ENCODE peak calls at places on chromosomes 12 and 14, in nine cellular contexts. E is CD8-positive, alpha-beta T cell; U is right lobe of liver; R is heart right ventricle; Y is mammary epithelial cell; T is OCI-LY7; Z is ovary; C is CD8-positive, alpha-beta memory T cell; A is PC-3. H is an unnamed sample.

GRCh38 chr12:102468261-102468940 is 12.0 kb downstream of the IGF1 start:
- DNase-seq in A (no peak), T (no peak), Y (no peak), E (no peak), R (no peak), U (no peak), Z (no peak), C (no peak), H (no peak)

GRCh38 chr12:82474181-82474797 is 116.0 kb downstream of the METTL25 start:
- DNase-seq in A (no peak), U (no peak), Y (no peak), E (no peak), C (no peak), R (no peak), T (no peak), Z (no peak), H (no peak)

GRCh38 chr14:100777366-100778077 is 48.4 kb upstream of the MEG3 start:
- DNase-seq in E (no peak), T (no peak), Z (no peak), Y (no peak), R (no peak), A (no peak), C (no peak), U (no peak), H (no peak)

GRCh38 chr12:18556081-18556645 is 181.6 kb downstream of the PLCZ1 start:
- DNase-seq in Z (no peak), U (no peak), R (no peak), E (no peak), C (no peak), Y (no peak), T (no peak), A (no peak), H (no peak)

GRCh38 chr12:31850268-31850667 is 108.9 kb upstream of the RESF1 start:
- DNase-seq in Y (no peak), A (no peak), C (no peak), E (no peak), T (peak; percentile 34), R (no peak), Z (no peak), U (no peak), H (no peak)

GRCh38 chr12:16329594-16329993 is 17.9 kb upstream of the MGST1 start:
- DNase-seq in E (no peak), C (no peak), Z (no peak), A (peak; percentile 68), U (no peak), T (no peak), R (no peak), Y (no peak), H (no peak)

GRCh38 chr14:88599761-88600439 is 37.1 kb downstream of the ZC3H14 start:
- DNase-seq in Z (no peak), R (no peak), A (no peak), E (no peak), C (no peak), T (peak; percentile 21), U (no peak), Y (no peak), H (no peak)

GRCh38 chr14:30270200-30271161 is 288.5 kb upstream of the G2E3 start:
- DNase-seq in C (peak; percentile 49), T (peak; percentile 53), R (peak; percentile 80), Z (peak; percentile 59), A (peak; percentile 88), U (peak; percentile 86), E (peak; percentile 25), Y (peak; percentile 70), H (peak; percentile 90)

GRCh38 chr14:101972126-101972785 is 7.9 kb downstream of the DYNC1H1 start:
- DNase-seq in E (no peak), T (no peak), C (no peak), Y (peak; percentile 99), U (peak; percentile 79), Z (peak; percentile 69), R (peak; percentile 55), A (peak; percentile 100), H (peak; percentile 93)

GRCh38 chr12:6773662-6774351 is 1.5 kb downstream of the LAG3 start:
- DNase-seq in Z (peak; percentile 20), C (peak; percentile 55), T (no peak), E (no peak), U (no peak), Y (no peak), A (no peak), R (no peak), H (no peak)

GRCh38 chr12:6775185-6775770 is 3.0 kb downstream of the LAG3 start:
- DNase-seq in T (no peak), R (no peak), Y (no peak), Z (no peak), U (no peak), A (no peak), E (no peak), C (peak; percentile 47), H (no peak)

GRCh38 chr12:6777386-6777785 is 5.1 kb downstream of the LAG3 start:
- DNase-seq in T (no peak), U (no peak), R (no peak), C (no peak), Y (no peak), E (no peak), Z (no peak), A (no peak), H (no peak)

GRCh38 chr12:6774557-6775062 is 2.3 kb downstream of the LAG3 start:
- DNase-seq in U (no peak), Y (no peak), C (peak; percentile 86), A (no peak), Z (peak; percentile 28), T (no peak), R (no peak), E (no peak), H (no peak)

GRCh38 chr12:6775775-6776174 is 3.5 kb downstream of the LAG3 start:
- DNase-seq in R (no peak), A (no peak), U (no peak), C (no peak), Z (no peak), T (no peak), E (no peak), Y (no peak), H (no peak)
- H3K4me1 ChIP-seq in R (peaks cover 25% of the 10 kb centered on the region), A (peaks cover 4% of the 10 kb centered on the region), U (peaks cover 48% of the 10 kb centered on the region), C (peaks cover 64% of the 10 kb centered on the region), Z (peaks cover 8% of the 10 kb centered on the region), T (peaks cover 43% of the 10 kb centered on the region), E (peaks cover 42% of the 10 kb centered on the region), Y (peaks cover 7% of the 10 kb centered on the region), H (peaks cover 34% of the 10 kb centered on the region)

GRCh38 chr12:121789800-121790748 is 3.4 kb downstream of the RHOF start:
- DNase-seq in T (peak; percentile 93), E (peak; percentile 92), A (peak; percentile 87), R (peak; percentile 69), Z (no peak), C (peak; percentile 98), U (peak; percentile 72), Y (no peak), H (peak; percentile 61)

GRCh38 chr12:121793836-121794531 is 496 bp upstream of the RHOF start:
- DNase-seq in R (peak; percentile 92), E (peak; percentile 95), A (peak; percentile 98), T (peak; percentile 96), Y (peak; percentile 88), Z (peak; percentile 91), U (peak; percentile 92), C (peak; percentile 96), H (peak; percentile 84)

GRCh38 chr12:121792607-121793500 is 634 bp downstream of the RHOF start:
- DNase-seq in Y (no peak), U (peak; percentile 67), E (no peak), R (peak; percentile 68), A (peak; percentile 36), Z (peak; percentile 73), T (peak; percentile 59), C (peak; percentile 80), H (no peak)

GRCh38 chr12:121793501-121793835 is at the start of gene RHOF:
- DNase-seq in Y (no peak), Z (no peak), A (peak; percentile 73), C (no peak), R (peak; percentile 64), U (no peak), E (no peak), T (peak; percentile 70), H (no peak)

GRCh38 chr12:121791671-121792496 is 1.6 kb downstream of the RHOF start:
- DNase-seq in E (no peak), R (no peak), U (no peak), T (no peak), Y (no peak), A (peak; percentile 96), C (peak; percentile 65), Z (no peak), H (no peak)
- H3K4me3 ChIP-seq in E (peak overlapping the region; percentile 93), R (peak overlapping the region; percentile 72), U (no peak overlapping the region), T (peak overlapping the region; percentile 76), Y (no peak overlapping the region), A (peak overlapping the region; percentile 84), C (peak overlapping the region; percentile 99), Z (no peak overlapping the region), H (no peak overlapping the region)

GRCh38 chr14:90624228-90624627 is 192.0 kb downstream of the TTC7B start:
- DNase-seq in C (no peak), R (peak; percentile 30), A (peak; percentile 82), Z (no peak), E (no peak), U (no peak), T (no peak), Y (peak; percentile 75), H (peak; percentile 42)
- H3K27ac ChIP-seq in C (no peak overlapping the region), R (no peak overlapping the region), A (peak overlapping the region; percentile 16), Z (no peak overlapping the region), E (no peak overlapping the region), U (no peak overlapping the region), T (no peak overlapping the region), Y (no peak overlapping the region), H (peak overlapping the region; percentile 33)

GRCh38 chr14:99600232-99600888 is 3.6 kb downstream of the CCDC85C start:
- DNase-seq in R (no peak), T (no peak), C (no peak), Y (no peak), U (no peak), E (no peak), Z (no peak), A (no peak), H (no peak)

GRCh38 chr14:99602054-99602787 is 1.8 kb downstream of the CCDC85C start:
- DNase-seq in E (no peak), A (peak; percentile 47), R (no peak), U (peak; percentile 86), Z (no peak), C (no peak), Y (no peak), T (no peak), H (no peak)

GRCh38 chr14:99599440-99599839 is 4.6 kb downstream of the CCDC85C start:
- DNase-seq in E (no peak), U (no peak), R (no peak), T (no peak), Z (no peak), A (no peak), C (no peak), Y (no peak), H (no peak)

GRCh38 chr14:99602788-99603415 is 1.1 kb downstream of the CCDC85C start:
- DNase-seq in A (no peak), U (no peak), C (no peak), T (no peak), Z (no peak), R (no peak), Y (no peak), E (no peak), H (no peak)

DNA sequence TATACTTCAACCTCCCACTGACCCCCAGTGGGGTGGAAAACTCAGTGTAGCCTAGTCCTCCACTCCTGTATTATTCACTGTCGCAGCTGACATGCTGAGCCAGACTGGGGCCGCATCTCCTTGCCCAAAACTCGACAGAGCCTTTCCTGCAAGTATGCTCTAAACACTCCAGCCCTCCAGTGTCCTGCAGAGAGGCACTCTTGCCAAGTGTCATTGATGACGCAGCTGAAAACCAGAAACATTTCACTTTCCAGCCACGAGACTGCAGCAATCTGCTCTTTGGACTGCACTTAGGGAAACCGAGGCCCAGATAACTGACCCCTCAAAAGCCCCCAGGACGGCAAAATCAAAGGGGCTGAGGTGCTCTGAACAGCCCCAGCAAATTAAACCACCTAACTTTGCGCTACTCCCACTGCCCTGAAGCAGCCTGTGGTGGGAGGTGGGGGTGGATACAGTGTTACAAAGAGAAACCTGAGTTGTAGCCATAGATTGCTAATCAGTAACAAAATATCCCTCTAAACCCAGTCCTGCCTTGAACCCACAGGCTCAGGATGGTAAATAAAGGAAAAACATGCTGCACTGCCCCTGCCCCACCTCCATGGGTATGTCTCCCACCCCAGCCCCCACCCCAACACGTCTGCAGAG is 2.6 kb downstream of the CCDC85C start:
- DNase-seq in A (peak; percentile 45), E (no peak), Z (no peak), R (no peak), U (peak; percentile 87), Y (no peak), C (no peak), T (no peak), H (no peak)
- H3K4me1 ChIP-seq in A (peaks cover 26% of the 10 kb centered on the region), E (peaks cover 23% of the 10 kb centered on the region), Z (peaks cover 31% of the 10 kb centered on the region), R (peaks cover 82% of the 10 kb centered on the region), U (peaks cover 56% of the 10 kb centered on the region), Y (peaks cover 36% of the 10 kb centered on the region), C (peaks cover 30% of the 10 kb centered on the region), T (peaks cover 27% of the 10 kb centered on the region), H (no peaks in the 10 kb centered on the region)